ENCODE peak calls at places on chromosomes 11 and 22, in six cellular contexts. P is colonic mucosa, Y is psoas muscle, R is body of pancreas, Z is A549, Q is adrenal gland. S is an unnamed sample.

GRCh38 chr22:48485144-48486135 is 1342.2 kb downstream of the BRD1 start:
- DNase-seq in P (no peak), Y (no peak), R (no peak), Z (no peak), Q (no peak), S (no peak)

GRCh38 chr11:77865805-77866204 is 44.9 kb downstream of the AAMDC start:
- DNase-seq in P (no peak), Y (no peak), R (no peak), Z (no peak), Q (no peak), S (no peak)

GRCh38 chr11:119267645-119268044 is 49.3 kb downstream of the MCAM start:
- DNase-seq in P (no peak), Y (no peak), R (no peak), Z (no peak), Q (no peak), S (no peak)

GRCh38 chr22:27046126-27046525 is 388.7 kb downstream of the MIAT start:
- DNase-seq in P (no peak), Y (no peak), R (no peak), Z (no peak), Q (no peak), S (no peak)

GRCh38 chr22:44380716-44381500 is 68.2 kb upstream of the SHISAL1 start:
- DNase-seq in P (no peak), Y (peak; percentile 9), R (peak; percentile 1), Z (no peak), Q (no peak), S (peak; percentile 7)

GRCh38 chr11:115168229-115168671 is 336.0 kb downstream of the CADM1 start:
- DNase-seq in P (no peak), Y (peak; percentile 23), R (no peak), Z (no peak), Q (peak; percentile 82), S (peak; percentile 69)

GRCh38 chr11:69037074-69037473 is 11.7 kb upstream of the TPCN2 start:
- DNase-seq in P (no peak), Y (no peak), R (no peak), Z (no peak), Q (no peak), S (no peak)

GRCh38 chr11:44219830-44220778 is 89.8 kb downstream of the ALX4 start:
- DNase-seq in P (no peak), Y (no peak), R (no peak), Z (no peak), Q (no peak), S (no peak)

GRCh38 chr11:101188173-101188572 is 58.6 kb upstream of the PGR start:
- DNase-seq in P (no peak), Y (no peak), R (no peak), Z (no peak), Q (no peak), S (no peak)

GRCh38 chr22:28935140-28935539 is 51.8 kb downstream of the ZNRF3 start:
- DNase-seq in P (no peak), Y (no peak), R (no peak), Z (no peak), Q (no peak), S (no peak)

GRCh38 chr11:2076441-2076840 is 62.7 kb downstream of the IGF2 start:
- DNase-seq in P (no peak), Y (no peak), R (no peak), Z (no peak), Q (no peak), S (no peak)

GRCh38 chr22:35198738-35199137 is 58.6 kb upstream of the HMGXB4 start:
- DNase-seq in P (no peak), Y (no peak), R (no peak), Z (no peak), Q (no peak), S (no peak)

GRCh38 chr11:104572279-104572678 is 326.0 kb downstream of the CASP12 start:
- DNase-seq in P (no peak), Y (no peak), R (no peak), Z (no peak), Q (no peak), S (no peak)

GRCh38 chr11:7977251-7977917 is 9.8 kb upstream of the EIF3F start:
- DNase-seq in P (no peak), Y (no peak), R (no peak), Z (no peak), Q (no peak), S (no peak)

GRCh38 chr11:86047275-86047991 is 21.5 kb downstream of the PICALM start:
- DNase-seq in P (no peak), Y (no peak), R (no peak), Z (no peak), Q (peak; percentile 49), S (no peak)

GRCh38 chr11:33040127-33040861 is 922 bp downstream of the TCP11L1 start:
- DNase-seq in P (no peak), Y (no peak), R (no peak), Z (peak; percentile 60), Q (no peak), S (no peak)

GRCh38 chr11:65592840-65593517 is 2.6 kb downstream of the KCNK7 start:
- DNase-seq in P (no peak), Y (no peak), R (peak; percentile 9), Z (no peak), Q (no peak), S (no peak)

GRCh38 chr11:75627879-75628668 is 40.8 kb downstream of the MAP6 start:
- DNase-seq in P (no peak), Y (no peak), R (no peak), Z (no peak), Q (peak; percentile 89), S (no peak)

GRCh38 chr11:116637766-116638165 is 135.0 kb downstream of the BUD13 start:
- DNase-seq in P (no peak), Y (no peak), R (no peak), Z (no peak), Q (no peak), S (no peak)

GRCh38 chr22:42367980-42368378 is 64.2 kb downstream of the NFAM1 start:
- DNase-seq in P (peak; percentile 48), Y (peak; percentile 37), R (peak; percentile 46), Z (no peak), Q (no peak), S (no peak)

GRCh38 chr11:109426442-109426841 is 4.5 kb downstream of the C11orf87 start:
- DNase-seq in P (no peak), Y (no peak), R (no peak), Z (no peak), Q (no peak), S (no peak)

GRCh38 chr11:1732421-1733008 is 17.9 kb downstream of the IFITM10 start:
- DNase-seq in P (no peak), Y (no peak), R (no peak), Z (no peak), Q (peak; percentile 19), S (no peak)

GRCh38 chr22:26916236-26916635 is 258.8 kb downstream of the MIAT start:
- DNase-seq in P (no peak), Y (no peak), R (no peak), Z (no peak), Q (no peak), S (no peak)

GRCh38 chr22:31083377-31083768 is 2.3 kb downstream of the SMTN start:
- DNase-seq in P (peak; percentile 82), Y (peak; percentile 14), R (peak; percentile 94), Z (no peak), Q (no peak), S (no peak)

GRCh38 chr11:57641011-57641410 is 8.7 kb downstream of the YPEL4 start:
- DNase-seq in P (no peak), Y (peak; percentile 20), R (no peak), Z (no peak), Q (no peak), S (no peak)

GRCh38 chr11:126469308-126469707 is 113.8 kb downstream of the ST3GAL4 start:
- DNase-seq in P (no peak), Y (no peak), R (no peak), Z (no peak), Q (no peak), S (peak; percentile 27)

GRCh38 chr11:69301491-69302401 is 7.8 kb downstream of the MYEOV start:
- DNase-seq in P (peak; percentile 78), Y (peak; percentile 52), R (peak; percentile 52), Z (peak; percentile 98), Q (peak; percentile 81), S (no peak)

GRCh38 chr22:42743501-42743991 is 22.9 kb upstream of the A4GALT start:
- DNase-seq in P (peak; percentile 45), Y (peak; percentile 89), R (peak; percentile 42), Z (no peak), Q (peak; percentile 70), S (peak; percentile 94)

GRCh38 chr11:126410649-126411048 is 55.2 kb downstream of the ST3GAL4 start:
- DNase-seq in P (no peak), Y (peak; percentile 54), R (no peak), Z (no peak), Q (no peak), S (peak; percentile 89)

GRCh38 chr11:3641701-3642070 is at the start of gene ART5:
- DNase-seq in P (no peak), Y (no peak), R (no peak), Z (no peak), Q (no peak), S (no peak)
- H3K4me3 ChIP-seq in P (peak within 1 kb of the TSS; percentile 41), Y (peak within 1 kb of the TSS; percentile 78), R (peak within 1 kb of the TSS; percentile 35), Z (peak within 1 kb of the TSS; percentile 57), Q (peak within 1 kb of the TSS; percentile 59), S (peak within 1 kb of the TSS; percentile 55)

GRCh38 chr11:130164221-130164570 is 4.6 kb downstream of the ST14 start:
- DNase-seq in P (no peak), Y (no peak), R (no peak), Z (no peak), Q (no peak), S (no peak)
- H3K4me1 ChIP-seq in P (peaks cover 23% of the 10 kb centered on the region), Y (no peaks in the 10 kb centered on the region), R (peaks cover 57% of the 10 kb centered on the region), Z (peaks cover 24% of the 10 kb centered on the region), Q (peaks cover 7% of the 10 kb centered on the region), S (peaks cover 20% of the 10 kb centered on the region)

GRCh38 chr11:128695539-128696221 is 1.8 kb downstream of the FLI1 start:
- DNase-seq in P (no peak), Y (no peak), R (no peak), Z (no peak), Q (peak; percentile 74), S (no peak)
- H3K4me3 ChIP-seq in P (peak overlapping the region; percentile 47), Y (peak overlapping the region; percentile 74), R (no peak overlapping the region), Z (no peak overlapping the region), Q (peak overlapping the region; percentile 75), S (peak overlapping the region; percentile 84)

DNA sequence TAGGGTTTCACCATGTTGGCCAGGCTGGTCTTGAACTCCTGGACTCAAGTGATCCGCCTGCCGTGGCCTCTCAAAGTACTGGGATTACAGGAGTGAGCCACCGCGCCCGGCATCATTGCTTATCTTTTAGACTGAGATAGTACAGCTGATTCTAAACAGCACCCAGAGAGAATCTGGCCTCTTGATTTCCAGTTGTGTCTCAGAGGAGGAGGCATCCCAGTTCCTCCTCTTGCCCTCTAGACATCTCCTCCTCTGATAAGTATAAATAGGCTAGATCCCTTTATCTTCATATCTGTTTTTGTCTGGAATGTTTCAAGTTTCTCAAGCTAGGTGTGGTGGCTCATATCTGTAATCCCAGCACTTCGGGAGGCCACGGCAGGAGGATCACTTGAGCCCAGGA is 7.0 kb downstream of the MARK2 start:
- DNase-seq in P (no peak), Y (no peak), R (no peak), Z (no peak), Q (no peak), S (no peak)
- H3K4me1 ChIP-seq in P (peaks cover 30% of the 10 kb centered on the region), Y (peaks cover 44% of the 10 kb centered on the region), R (peaks cover 99% of the 10 kb centered on the region), Z (peaks cover 41% of the 10 kb centered on the region), Q (peaks cover 77% of the 10 kb centered on the region), S (peaks cover 7% of the 10 kb centered on the region)